ENCODE peak calls at places on chromosomes 3 and 15, in five cellular contexts. N is pancreas, P is AG04450, S is tibial nerve, L is mammary epithelial cell. E is an unnamed sample.

GRCh38 chr3:36993326-36994283 is at the start of gene MLH1:
- DNase-seq in S (peak; percentile 99), N (peak; percentile 100), P (peak; percentile 100), L (peak; percentile 100), E (no peak)

GRCh38 chr3:50587806-50588758 is 18.8 kb downstream of the HEMK1 start:
- DNase-seq in L (no peak), S (no peak), N (no peak), P (no peak), E (no peak)

GRCh38 chr3:63141-63845 is 133.3 kb upstream of the CHL1 start:
- DNase-seq in N (no peak), L (no peak), P (no peak), S (no peak), E (no peak)

GRCh38 chr3:172647823-172648222 is 63.0 kb downstream of the NCEH1 start:
- DNase-seq in S (no peak), N (peak; percentile 58), L (peak; percentile 55), P (no peak), E (no peak)

GRCh38 chr15:31260646-31261265 is 65.9 kb upstream of the KLF13 start:
- DNase-seq in L (no peak), P (no peak), S (no peak), N (no peak), E (no peak)

GRCh38 chr3:61333562-61333961 is 82.3 kb upstream of the FHIT start:
- DNase-seq in N (no peak), P (no peak), S (no peak), L (no peak), E (no peak)

GRCh38 chr3:105365171-105365535 is 1.6 kb upstream of the ALCAM start:
- DNase-seq in N (peak; percentile 66), P (no peak), L (no peak), S (no peak), E (no peak)

GRCh38 chr3:44939581-44940036 is 36.4 kb downstream of the ZDHHC3 start:
- DNase-seq in L (no peak), S (no peak), P (no peak), N (no peak), E (no peak)

GRCh38 chr15:75661041-75661778 is 13.5 kb downstream of the SNX33 start:
- DNase-seq in L (peak; percentile 93), P (peak; percentile 81), N (peak; percentile 43), S (peak; percentile 79), E (no peak)
- H3K27ac ChIP-seq in L (peak overlapping the region; percentile 82), P (peak overlapping the region; percentile 98), N (peak overlapping the region; percentile 10), S (peak overlapping the region; percentile 63), E (no peak overlapping the region)

DNA sequence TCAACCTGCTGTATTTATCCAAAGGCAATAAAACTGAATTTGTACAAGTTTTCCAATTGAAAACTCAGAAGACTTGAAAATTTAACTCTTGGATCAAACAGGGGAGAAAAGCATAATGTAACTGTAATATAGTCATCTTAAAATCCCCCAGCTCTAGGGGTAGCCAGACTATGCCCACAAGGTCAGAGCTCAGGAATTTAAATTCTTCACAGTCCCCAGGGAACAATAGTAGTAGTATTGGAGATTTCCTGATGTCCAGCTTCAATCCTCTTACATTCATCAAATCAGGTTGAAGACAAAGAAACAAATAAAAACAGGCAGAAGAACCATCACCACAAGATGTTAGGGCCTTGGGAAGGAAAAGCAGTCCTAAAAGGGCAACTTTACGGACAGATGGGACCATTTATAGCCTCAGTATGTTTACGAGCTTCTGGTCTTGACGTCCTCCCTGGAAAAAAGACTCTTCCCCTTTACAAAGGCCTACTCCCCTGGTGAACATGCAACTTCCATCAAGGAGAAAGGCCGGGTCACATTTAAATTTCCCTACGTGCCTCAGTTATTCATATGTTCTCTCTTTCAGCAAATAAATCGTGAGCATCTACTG is 96.8 kb downstream of the PLCH1 start:
- DNase-seq in S (no peak), N (no peak), P (no peak), L (no peak), E (no peak)
- H3K27ac ChIP-seq in S (no peak overlapping the region), N (no peak overlapping the region), P (no peak overlapping the region), L (no peak overlapping the region), E (no peak overlapping the region)

DNA sequence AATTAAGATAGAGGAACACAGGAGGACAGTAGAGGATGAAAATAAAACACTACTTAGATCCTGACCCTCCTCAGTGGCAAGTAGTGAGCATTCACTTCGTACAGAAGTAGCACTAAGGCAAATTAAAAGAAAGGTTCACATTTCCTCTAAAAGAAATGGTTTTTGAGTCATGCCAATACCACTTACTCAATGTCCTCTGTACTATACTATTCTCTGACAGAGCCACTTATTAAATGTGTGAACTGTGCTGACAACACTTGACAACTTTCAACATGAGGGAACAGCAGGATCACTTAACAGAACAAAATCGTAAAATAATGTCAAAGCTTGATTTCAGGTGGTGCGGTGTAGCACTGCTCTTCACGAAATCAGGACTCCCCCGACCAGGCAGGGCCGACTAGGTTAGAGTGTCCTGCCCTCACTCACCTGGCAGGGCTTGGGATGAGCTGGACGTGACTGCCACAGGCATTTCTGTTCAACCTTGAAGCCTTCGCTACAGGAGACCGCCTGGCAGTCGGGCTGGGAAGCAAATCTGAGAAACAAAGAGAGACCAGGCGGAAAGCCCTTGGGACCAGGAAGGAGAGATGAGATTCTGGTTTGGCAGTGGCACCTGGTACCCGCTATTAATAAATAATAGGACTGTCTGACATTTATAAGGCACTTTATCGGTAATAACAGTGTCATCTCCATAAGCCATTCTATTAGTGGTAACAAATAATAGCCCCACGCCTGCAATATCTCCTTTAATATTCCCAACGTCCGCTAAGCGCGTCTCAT is 602 bp upstream of the SLC27A2 start:
- DNase-seq in P (no peak), N (no peak), L (no peak), S (no peak), E (no peak)
- H3K27ac ChIP-seq in P (no peak overlapping the region), N (no peak overlapping the region), L (no peak overlapping the region), S (no peak overlapping the region), E (no peak overlapping the region)

GRCh38 chr3:68986496-68987208 is 26.8 kb downstream of the EOGT start:
- DNase-seq in L (no peak), P (no peak), N (no peak), S (no peak), E (no peak)
- H3K27ac ChIP-seq in L (no peak overlapping the region), P (no peak overlapping the region), N (no peak overlapping the region), S (no peak overlapping the region), E (no peak overlapping the region)

GRCh38 chr3:186784820-186785516 is 1.6 kb downstream of the EIF4A2 start:
- DNase-seq in L (no peak), S (no peak), N (no peak), P (no peak), E (no peak)
- H3K27ac ChIP-seq in L (peak overlapping the region; percentile 96), S (peak overlapping the region; percentile 98), N (no peak overlapping the region), P (no peak overlapping the region), E (no peak overlapping the region)

GRCh38 chr3:52313774-52314188 is 2.3 kb upstream of the DNAH1 start:
- DNase-seq in N (no peak), L (peak; percentile 55), P (no peak), S (no peak), E (no peak)
- H3K27ac ChIP-seq in N (no peak overlapping the region), L (no peak overlapping the region), P (no peak overlapping the region), S (no peak overlapping the region), E (no peak overlapping the region)

DNA sequence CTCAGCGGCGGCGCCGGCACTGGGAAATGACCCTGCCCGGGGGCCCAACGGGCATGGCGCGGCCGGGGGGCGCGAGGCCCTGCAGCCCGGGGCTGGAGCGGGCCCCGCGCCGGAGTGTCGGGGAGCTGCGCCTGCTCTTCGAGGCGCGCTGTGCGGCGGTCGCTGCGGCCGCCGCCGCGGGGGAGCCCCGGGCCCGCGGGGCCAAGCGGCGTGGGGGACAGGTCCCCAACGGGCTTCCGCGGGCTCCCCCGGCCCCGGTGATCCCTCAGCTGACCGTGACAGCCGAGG is 172 bp downstream of the ITPKA start:
- DNase-seq in N (no peak), L (no peak), S (no peak), P (no peak), E (no peak)
- H3K27ac ChIP-seq in N (no peak overlapping the region), L (no peak overlapping the region), S (no peak overlapping the region), P (no peak overlapping the region), E (no peak overlapping the region)

DNA sequence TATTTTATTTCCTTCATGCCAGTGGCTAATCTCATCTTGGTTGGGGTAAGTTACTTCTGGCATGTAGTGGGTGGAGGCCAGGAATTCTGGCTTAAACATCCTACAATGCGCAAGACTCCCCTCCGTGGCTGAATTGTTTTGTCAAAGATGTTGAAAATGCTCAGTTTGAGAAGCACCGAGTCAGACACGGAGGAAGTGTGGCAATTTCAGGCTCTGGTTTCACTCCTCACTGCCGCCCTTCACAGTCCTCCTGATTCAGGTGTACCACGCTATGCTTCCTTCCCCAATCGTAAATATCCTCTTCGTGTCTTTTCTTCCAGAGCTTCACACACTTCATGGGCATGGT is 150.7 kb downstream of the OPA1 start:
- DNase-seq in N (peak; percentile 27), S (no peak), P (no peak), L (no peak), E (no peak)
- H3K27ac ChIP-seq in N (peak overlapping the region; percentile 58), S (no peak overlapping the region), P (no peak overlapping the region), L (no peak overlapping the region), E (no peak overlapping the region)

E was measured in substantia nigra.